ENCODE peak calls at places on chromosomes 3 and 15, in four cellular contexts. K, P, G and F are unnamed samples.

GRCh38 chr3:40524222-40524570 is 564 bp upstream of the ZNF621 start:
- DNase-seq in K (no peak), G (no peak), P (no peak), F (no peak)

GRCh38 chr15:95325763-95326688 is 1004.5 kb upstream of the NR2F2 start:
- DNase-seq in P (no peak), K (no peak), G (no peak), F (no peak)

GRCh38 chr3:178082508-178082907 is 453.7 kb upstream of the KCNMB2 start:
- DNase-seq in K (no peak), G (no peak), P (no peak), F (no peak)

GRCh38 chr3:33194303-33194702 is 24.3 kb downstream of the SUSD5 start:
- DNase-seq in P (no peak), K (no peak), G (no peak), F (no peak)

GRCh38 chr3:133117342-133117741 is 79.2 kb downstream of the TMEM108 start:
- DNase-seq in G (no peak), K (no peak), P (no peak), F (no peak)

GRCh38 chr15:81279621-81280051 is 44.3 kb downstream of the STARD5 start:
- DNase-seq in P (no peak), K (peak; percentile 58), G (no peak), F (no peak)

GRCh38 chr15:26771917-26772587 is 814 bp downstream of the GABRB3 start:
- DNase-seq in P (no peak), K (no peak), G (no peak), F (no peak)

GRCh38 chr3:14175383-14176037 is 2.9 kb downstream of the XPC start:
- DNase-seq in K (peak; percentile 73), P (no peak), G (no peak), F (no peak)

GRCh38 chr15:48682949-48683651 is 37.6 kb upstream of the FBN1 start:
- DNase-seq in G (peak; percentile 59), K (no peak), P (no peak), F (peak; percentile 72)

GRCh38 chr15:66865622-66866611 is 163.9 kb downstream of the SMAD6 start:
- DNase-seq in P (no peak), G (no peak), K (peak; percentile 30), F (peak; percentile 62)

GRCh38 chr3:180749796-180750195 is 70.5 kb upstream of the CCDC39 start:
- DNase-seq in P (no peak), K (no peak), G (no peak), F (no peak)

GRCh38 chr15:58527573-58528196 is 95.9 kb downstream of the LIPC start:
- DNase-seq in P (no peak), G (no peak), K (peak; percentile 28), F (no peak)

GRCh38 chr3:133570139-133570936 is 3.1 kb upstream of the CDV3 start:
- DNase-seq in K (no peak), G (peak; percentile 67), P (peak; percentile 91), F (no peak)

GRCh38 chr15:68418611-68419161 is 13.3 kb downstream of the ITGA11 start:
- DNase-seq in G (no peak), K (peak; percentile 22), P (no peak), F (no peak)

GRCh38 chr3:38552364-38552763 is 56.2 kb downstream of the EXOG start:
- DNase-seq in P (no peak), K (no peak), G (no peak), F (no peak)

GRCh38 chr3:129732200-129732876 is 125.9 kb upstream of the PLXND1 start:
- DNase-seq in P (no peak), K (no peak), G (no peak), F (no peak)

GRCh38 chr3:106261915-106262683 is 393.3 kb upstream of the CBLB start:
- DNase-seq in P (no peak), G (no peak), K (no peak), F (no peak)

GRCh38 chr3:24487325-24488242 is 7.1 kb downstream of the THRB start:
- DNase-seq in G (no peak), P (no peak), K (no peak), F (no peak)

GRCh38 chr3:178665747-178666146 is 129.5 kb downstream of the KCNMB2 start:
- DNase-seq in K (no peak), G (no peak), P (no peak), F (no peak)

GRCh38 chr3:128196645-128197044 is 43.4 kb downstream of the EEFSEC start:
- DNase-seq in G (no peak), P (no peak), K (no peak), F (no peak)

GRCh38 chr3:126355777-126356372 is 1.3 kb downstream of the KLF15 start:
- DNase-seq in P (no peak), K (no peak), G (peak; percentile 95), F (peak; percentile 99)

GRCh38 chr15:41949400-41950126 is 22.8 kb downstream of the EHD4 start:
- DNase-seq in G (no peak), P (no peak), K (no peak), F (no peak)